ENCODE peak calls at places on chromosomes 12 and 14, in seven cellular contexts. One of them, this sample, is unnamed.

GRCh38 chr14:75132374-75133086 is 5.7 kb upstream of the NEK9 start:
- DNase-seq in neuronal stem cell: peak; percentile 75
- DNase-seq in choroid plexus epithelial cell: peak; percentile 88
- DNase-seq in mesendoderm: peak; percentile 82
- DNase-seq in SHP77 treated with DMSO at 0.1 percent for 48 hours: peak; percentile 34
- DNase-seq in ELR: peak; percentile 79
- DNase-seq in omental fat pad: no peak
- DNase-seq in this sample: peak; percentile 81

GRCh38 chr12:24600559-24600958 is 348.3 kb downstream of the BCAT1 start:
- DNase-seq in SHP77 treated with DMSO at 0.1 percent for 48 hours: no peak
- DNase-seq in choroid plexus epithelial cell: no peak
- DNase-seq in omental fat pad: no peak
- DNase-seq in ELR: peak; percentile 43
- DNase-seq in neuronal stem cell: no peak
- DNase-seq in mesendoderm: no peak
- DNase-seq in this sample: no peak

GRCh38 chr12:49932746-49933145 is 17.8 kb upstream of the AQP2 start:
- DNase-seq in neuronal stem cell: no peak
- DNase-seq in choroid plexus epithelial cell: no peak
- DNase-seq in SHP77 treated with DMSO at 0.1 percent for 48 hours: no peak
- DNase-seq in omental fat pad: no peak
- DNase-seq in mesendoderm: no peak
- DNase-seq in ELR: no peak
- DNase-seq in this sample: peak; percentile 41

GRCh38 chr14:104510794-104511611 is 68.6 kb upstream of the C14orf180 start:
- DNase-seq in choroid plexus epithelial cell: no peak
- DNase-seq in SHP77 treated with DMSO at 0.1 percent for 48 hours: no peak
- DNase-seq in ELR: no peak
- DNase-seq in mesendoderm: no peak
- DNase-seq in omental fat pad: no peak
- DNase-seq in neuronal stem cell: no peak
- DNase-seq in this sample: peak; percentile 41

GRCh38 chr14:69531135-69531534 is 43.5 kb downstream of the CCDC177 start:
- DNase-seq in ELR: no peak
- DNase-seq in SHP77 treated with DMSO at 0.1 percent for 48 hours: no peak
- DNase-seq in choroid plexus epithelial cell: no peak
- DNase-seq in omental fat pad: no peak
- DNase-seq in neuronal stem cell: no peak
- DNase-seq in mesendoderm: no peak
- DNase-seq in this sample: no peak

GRCh38 chr12:122336015-122336946 is 70.0 kb upstream of the VPS33A start:
- DNase-seq in ELR: peak; percentile 60
- DNase-seq in SHP77 treated with DMSO at 0.1 percent for 48 hours: peak; percentile 6
- DNase-seq in omental fat pad: no peak
- DNase-seq in neuronal stem cell: no peak
- DNase-seq in mesendoderm: peak; percentile 29
- DNase-seq in choroid plexus epithelial cell: peak; percentile 62
- DNase-seq in this sample: peak; percentile 76

GRCh38 chr14:68109132-68109531 is 289.6 kb downstream of the RAD51B start:
- DNase-seq in mesendoderm: peak; percentile 71
- DNase-seq in SHP77 treated with DMSO at 0.1 percent for 48 hours: no peak
- DNase-seq in neuronal stem cell: no peak
- DNase-seq in choroid plexus epithelial cell: peak; percentile 32
- DNase-seq in omental fat pad: no peak
- DNase-seq in ELR: peak; percentile 43
- DNase-seq in this sample: no peak

GRCh38 chr12:113325938-113326337 is 9.0 kb downstream of the SLC8B1 start:
- DNase-seq in mesendoderm: no peak
- DNase-seq in ELR: peak; percentile 33
- DNase-seq in neuronal stem cell: no peak
- DNase-seq in omental fat pad: no peak
- DNase-seq in choroid plexus epithelial cell: peak; percentile 81
- DNase-seq in SHP77 treated with DMSO at 0.1 percent for 48 hours: no peak
- DNase-seq in this sample: no peak

GRCh38 chr12:25121110-25121509 is 73.8 kb downstream of the DNAI7 start:
- DNase-seq in mesendoderm: no peak
- DNase-seq in ELR: no peak
- DNase-seq in choroid plexus epithelial cell: no peak
- DNase-seq in omental fat pad: no peak
- DNase-seq in SHP77 treated with DMSO at 0.1 percent for 48 hours: no peak
- DNase-seq in neuronal stem cell: no peak
- DNase-seq in this sample: no peak

GRCh38 chr12:2580821-2581220 is 213.9 kb upstream of the FKBP4 start:
- DNase-seq in choroid plexus epithelial cell: peak; percentile 57
- DNase-seq in mesendoderm: no peak
- DNase-seq in SHP77 treated with DMSO at 0.1 percent for 48 hours: no peak
- DNase-seq in ELR: peak; percentile 8
- DNase-seq in neuronal stem cell: no peak
- DNase-seq in omental fat pad: no peak
- DNase-seq in this sample: no peak

GRCh38 chr14:100712490-100712889 is 14.2 kb upstream of the DLK1 start:
- DNase-seq in SHP77 treated with DMSO at 0.1 percent for 48 hours: peak; percentile 84
- DNase-seq in mesendoderm: no peak
- DNase-seq in neuronal stem cell: no peak
- DNase-seq in omental fat pad: no peak
- DNase-seq in ELR: no peak
- DNase-seq in choroid plexus epithelial cell: no peak
- DNase-seq in this sample: no peak

GRCh38 chr12:65602579-65603295 is 221.5 kb upstream of the HMGA2 start:
- DNase-seq in SHP77 treated with DMSO at 0.1 percent for 48 hours: no peak
- DNase-seq in neuronal stem cell: peak; percentile 51
- DNase-seq in ELR: peak; percentile 97
- DNase-seq in omental fat pad: peak; percentile 51
- DNase-seq in mesendoderm: peak; percentile 92
- DNase-seq in choroid plexus epithelial cell: peak; percentile 98
- DNase-seq in this sample: peak; percentile 93

GRCh38 chr12:52050116-52050770 is 999 bp upstream of the NR4A1 start:
- DNase-seq in ELR: no peak
- DNase-seq in omental fat pad: no peak
- DNase-seq in mesendoderm: peak; percentile 44
- DNase-seq in neuronal stem cell: no peak
- DNase-seq in SHP77 treated with DMSO at 0.1 percent for 48 hours: no peak
- DNase-seq in choroid plexus epithelial cell: no peak
- DNase-seq in this sample: peak; percentile 86

GRCh38 chr12:89833337-89834252 is 125.0 kb upstream of the ATP2B1 start:
- DNase-seq in choroid plexus epithelial cell: no peak
- DNase-seq in omental fat pad: no peak
- DNase-seq in mesendoderm: no peak
- DNase-seq in ELR: no peak
- DNase-seq in SHP77 treated with DMSO at 0.1 percent for 48 hours: no peak
- DNase-seq in neuronal stem cell: no peak
- DNase-seq in this sample: no peak

GRCh38 chr12:7403466-7403865 is 40.5 kb downstream of the CD163L1 start:
- DNase-seq in neuronal stem cell: no peak
- DNase-seq in SHP77 treated with DMSO at 0.1 percent for 48 hours: no peak
- DNase-seq in omental fat pad: no peak
- DNase-seq in ELR: no peak
- DNase-seq in choroid plexus epithelial cell: peak; percentile 2
- DNase-seq in mesendoderm: no peak
- DNase-seq in this sample: no peak

GRCh38 chr12:126781593-126781992 is 1485.4 kb upstream of the TMEM132C start:
- DNase-seq in ELR: no peak
- DNase-seq in choroid plexus epithelial cell: no peak
- DNase-seq in omental fat pad: no peak
- DNase-seq in mesendoderm: no peak
- DNase-seq in SHP77 treated with DMSO at 0.1 percent for 48 hours: no peak
- DNase-seq in neuronal stem cell: no peak
- DNase-seq in this sample: no peak

GRCh38 chr12:47730341-47730744 is 5.1 kb upstream of the ENDOU start:
- DNase-seq in mesendoderm: no peak
- DNase-seq in omental fat pad: no peak
- DNase-seq in neuronal stem cell: no peak
- DNase-seq in ELR: peak; percentile 69
- DNase-seq in choroid plexus epithelial cell: no peak
- DNase-seq in SHP77 treated with DMSO at 0.1 percent for 48 hours: peak; percentile 72
- DNase-seq in this sample: no peak

GRCh38 chr14:105326568-105326867 is 12.0 kb downstream of the PACS2 start:
- DNase-seq in omental fat pad: no peak
- DNase-seq in choroid plexus epithelial cell: no peak
- DNase-seq in ELR: no peak
- DNase-seq in SHP77 treated with DMSO at 0.1 percent for 48 hours: no peak
- DNase-seq in neuronal stem cell: no peak
- DNase-seq in mesendoderm: no peak
- DNase-seq in this sample: peak; percentile 53

GRCh38 chr12:68326720-68327119 is 5.4 kb downstream of the MDM1 start:
- DNase-seq in choroid plexus epithelial cell: peak; percentile 39
- DNase-seq in SHP77 treated with DMSO at 0.1 percent for 48 hours: no peak
- DNase-seq in omental fat pad: no peak
- DNase-seq in mesendoderm: no peak
- DNase-seq in neuronal stem cell: no peak
- DNase-seq in ELR: no peak
- DNase-seq in this sample: no peak

This sample was measured in endodermal cell.